ENCODE peak calls at places on chromosomes 11 and 22, in five cellular contexts. One of them, this sample, is unnamed.

GRCh38 chr22:30754971-30755759 is 60.5 kb downstream of the OSBP2 start:
- DNase-seq in endothelial cell: peak; percentile 57
- DNase-seq in cardiac muscle cell: peak; percentile 87
- DNase-seq in kidney tubule cell: peak; percentile 78
- DNase-seq in activated T-helper 1 cell treated with anti-CD3 and anti-CD28 coated beads, Interleukin-12 subunit alpha, Interleukin-12 subunit beta, Interleukin-2, Interleukin-4 antibody, amounts not matched to agents 30 ng/mL and 10 ng/mL and 1 ng/mL, durations not matched to agents 14 hours and 24 hours and 36 hours: peak; percentile 45
- DNase-seq in this sample: peak; percentile 73

GRCh38 chr11:115145316-115145715 is 358.9 kb downstream of the CADM1 start:
- DNase-seq in endothelial cell: no peak
- DNase-seq in cardiac muscle cell: no peak
- DNase-seq in kidney tubule cell: no peak
- DNase-seq in activated T-helper 1 cell treated with anti-CD3 and anti-CD28 coated beads, Interleukin-12 subunit alpha, Interleukin-12 subunit beta, Interleukin-2, Interleukin-4 antibody, amounts not matched to agents 30 ng/mL and 10 ng/mL and 1 ng/mL, durations not matched to agents 14 hours and 24 hours and 36 hours: no peak
- DNase-seq in this sample: no peak

GRCh38 chr11:126352934-126353801 is 2.3 kb upstream of the ST3GAL4 start:
- DNase-seq in endothelial cell: no peak
- DNase-seq in cardiac muscle cell: peak; percentile 57
- DNase-seq in kidney tubule cell: peak; percentile 66
- DNase-seq in activated T-helper 1 cell treated with anti-CD3 and anti-CD28 coated beads, Interleukin-12 subunit alpha, Interleukin-12 subunit beta, Interleukin-2, Interleukin-4 antibody, amounts not matched to agents 30 ng/mL and 10 ng/mL and 1 ng/mL, durations not matched to agents 14 hours and 24 hours and 36 hours: peak; percentile 16
- DNase-seq in this sample: peak; percentile 83

GRCh38 chr11:15735711-15736110 is 620.6 kb downstream of the SOX6 start:
- DNase-seq in endothelial cell: no peak
- DNase-seq in cardiac muscle cell: no peak
- DNase-seq in kidney tubule cell: no peak
- DNase-seq in activated T-helper 1 cell treated with anti-CD3 and anti-CD28 coated beads, Interleukin-12 subunit alpha, Interleukin-12 subunit beta, Interleukin-2, Interleukin-4 antibody, amounts not matched to agents 30 ng/mL and 10 ng/mL and 1 ng/mL, durations not matched to agents 14 hours and 24 hours and 36 hours: no peak
- DNase-seq in this sample: no peak

GRCh38 chr11:96708469-96708868 is 318.7 kb downstream of the JRKL start:
- DNase-seq in endothelial cell: no peak
- DNase-seq in cardiac muscle cell: no peak
- DNase-seq in kidney tubule cell: no peak
- DNase-seq in activated T-helper 1 cell treated with anti-CD3 and anti-CD28 coated beads, Interleukin-12 subunit alpha, Interleukin-12 subunit beta, Interleukin-2, Interleukin-4 antibody, amounts not matched to agents 30 ng/mL and 10 ng/mL and 1 ng/mL, durations not matched to agents 14 hours and 24 hours and 36 hours: no peak
- DNase-seq in this sample: no peak

GRCh38 chr22:38315801-38316339 is 1.4 kb downstream of the CSNK1E start:
- DNase-seq in endothelial cell: no peak
- DNase-seq in cardiac muscle cell: peak; percentile 26
- DNase-seq in kidney tubule cell: no peak
- DNase-seq in activated T-helper 1 cell treated with anti-CD3 and anti-CD28 coated beads, Interleukin-12 subunit alpha, Interleukin-12 subunit beta, Interleukin-2, Interleukin-4 antibody, amounts not matched to agents 30 ng/mL and 10 ng/mL and 1 ng/mL, durations not matched to agents 14 hours and 24 hours and 36 hours: no peak
- DNase-seq in this sample: no peak

GRCh38 chr11:75777461-75778110 is 9.0 kb downstream of the DGAT2 start:
- DNase-seq in endothelial cell: no peak
- DNase-seq in cardiac muscle cell: no peak
- DNase-seq in kidney tubule cell: no peak
- DNase-seq in activated T-helper 1 cell treated with anti-CD3 and anti-CD28 coated beads, Interleukin-12 subunit alpha, Interleukin-12 subunit beta, Interleukin-2, Interleukin-4 antibody, amounts not matched to agents 30 ng/mL and 10 ng/mL and 1 ng/mL, durations not matched to agents 14 hours and 24 hours and 36 hours: no peak
- DNase-seq in this sample: peak; percentile 47

GRCh38 chr11:10450451-10451398 is 4.3 kb upstream of the AMPD3 start:
- DNase-seq in endothelial cell: peak; percentile 50
- DNase-seq in cardiac muscle cell: peak; percentile 41
- DNase-seq in kidney tubule cell: peak; percentile 82
- DNase-seq in activated T-helper 1 cell treated with anti-CD3 and anti-CD28 coated beads, Interleukin-12 subunit alpha, Interleukin-12 subunit beta, Interleukin-2, Interleukin-4 antibody, amounts not matched to agents 30 ng/mL and 10 ng/mL and 1 ng/mL, durations not matched to agents 14 hours and 24 hours and 36 hours: peak; percentile 25
- DNase-seq in this sample: peak; percentile 53

GRCh38 chr11:118699508-118700220 is 20.2 kb upstream of the TREH start:
- DNase-seq in endothelial cell: no peak
- DNase-seq in cardiac muscle cell: no peak
- DNase-seq in kidney tubule cell: no peak
- DNase-seq in activated T-helper 1 cell treated with anti-CD3 and anti-CD28 coated beads, Interleukin-12 subunit alpha, Interleukin-12 subunit beta, Interleukin-2, Interleukin-4 antibody, amounts not matched to agents 30 ng/mL and 10 ng/mL and 1 ng/mL, durations not matched to agents 14 hours and 24 hours and 36 hours: peak; percentile 14
- DNase-seq in this sample: no peak

GRCh38 chr11:68471360-68472340 is 11.1 kb downstream of the PPP6R3 start:
- DNase-seq in endothelial cell: no peak
- DNase-seq in cardiac muscle cell: peak; percentile 95
- DNase-seq in kidney tubule cell: peak; percentile 88
- DNase-seq in activated T-helper 1 cell treated with anti-CD3 and anti-CD28 coated beads, Interleukin-12 subunit alpha, Interleukin-12 subunit beta, Interleukin-2, Interleukin-4 antibody, amounts not matched to agents 30 ng/mL and 10 ng/mL and 1 ng/mL, durations not matched to agents 14 hours and 24 hours and 36 hours: peak; percentile 56
- DNase-seq in this sample: peak; percentile 50

GRCh38 chr22:49488943-49489342 is 338.7 kb downstream of the BRD1 start:
- DNase-seq in endothelial cell: no peak
- DNase-seq in cardiac muscle cell: no peak
- DNase-seq in kidney tubule cell: no peak
- DNase-seq in activated T-helper 1 cell treated with anti-CD3 and anti-CD28 coated beads, Interleukin-12 subunit alpha, Interleukin-12 subunit beta, Interleukin-2, Interleukin-4 antibody, amounts not matched to agents 30 ng/mL and 10 ng/mL and 1 ng/mL, durations not matched to agents 14 hours and 24 hours and 36 hours: no peak
- DNase-seq in this sample: no peak

GRCh38 chr11:126155402-126156187 is 55.9 kb downstream of the RPUSD4 start:
- DNase-seq in endothelial cell: no peak
- DNase-seq in cardiac muscle cell: no peak
- DNase-seq in kidney tubule cell: no peak
- DNase-seq in activated T-helper 1 cell treated with anti-CD3 and anti-CD28 coated beads, Interleukin-12 subunit alpha, Interleukin-12 subunit beta, Interleukin-2, Interleukin-4 antibody, amounts not matched to agents 30 ng/mL and 10 ng/mL and 1 ng/mL, durations not matched to agents 14 hours and 24 hours and 36 hours: no peak
- DNase-seq in this sample: no peak

GRCh38 chr11:16179668-16180067 is 176.7 kb downstream of the SOX6 start:
- DNase-seq in endothelial cell: no peak
- DNase-seq in cardiac muscle cell: no peak
- DNase-seq in kidney tubule cell: no peak
- DNase-seq in activated T-helper 1 cell treated with anti-CD3 and anti-CD28 coated beads, Interleukin-12 subunit alpha, Interleukin-12 subunit beta, Interleukin-2, Interleukin-4 antibody, amounts not matched to agents 30 ng/mL and 10 ng/mL and 1 ng/mL, durations not matched to agents 14 hours and 24 hours and 36 hours: no peak
- DNase-seq in this sample: no peak

GRCh38 chr11:40274017-40274416 is 1185.4 kb downstream of the LRRC4C start:
- DNase-seq in endothelial cell: no peak
- DNase-seq in cardiac muscle cell: peak; percentile 39
- DNase-seq in kidney tubule cell: peak; percentile 72
- DNase-seq in activated T-helper 1 cell treated with anti-CD3 and anti-CD28 coated beads, Interleukin-12 subunit alpha, Interleukin-12 subunit beta, Interleukin-2, Interleukin-4 antibody, amounts not matched to agents 30 ng/mL and 10 ng/mL and 1 ng/mL, durations not matched to agents 14 hours and 24 hours and 36 hours: no peak
- DNase-seq in this sample: no peak

GRCh38 chr11:134659882-134660281 is 247.8 kb upstream of the B3GAT1 start:
- DNase-seq in endothelial cell: no peak
- DNase-seq in cardiac muscle cell: no peak
- DNase-seq in kidney tubule cell: no peak
- DNase-seq in activated T-helper 1 cell treated with anti-CD3 and anti-CD28 coated beads, Interleukin-12 subunit alpha, Interleukin-12 subunit beta, Interleukin-2, Interleukin-4 antibody, amounts not matched to agents 30 ng/mL and 10 ng/mL and 1 ng/mL, durations not matched to agents 14 hours and 24 hours and 36 hours: no peak
- DNase-seq in this sample: no peak

GRCh38 chr22:40525250-40525884 is 111.2 kb downstream of the MRTFA start:
- DNase-seq in endothelial cell: peak; percentile 56
- DNase-seq in cardiac muscle cell: peak; percentile 74
- DNase-seq in kidney tubule cell: peak; percentile 36
- DNase-seq in activated T-helper 1 cell treated with anti-CD3 and anti-CD28 coated beads, Interleukin-12 subunit alpha, Interleukin-12 subunit beta, Interleukin-2, Interleukin-4 antibody, amounts not matched to agents 30 ng/mL and 10 ng/mL and 1 ng/mL, durations not matched to agents 14 hours and 24 hours and 36 hours: peak; percentile 48
- DNase-seq in this sample: no peak

This sample was measured in bronchial epithelial cell.